ENCODE peak calls at places on chromosomes 2 and 18, in seven cellular contexts. One of them, this sample, is unnamed.

GRCh38 chr2:231357048-231357447 is 38.5 kb upstream of the B3GNT7 start:
- DNase-seq in H1: no peak
- DNase-seq in mesendoderm: no peak
- DNase-seq in H9: no peak
- DNase-seq in mesenchymal stem cell: no peak
- DNase-seq in trophoblast cell: no peak
- DNase-seq in IMR-90: no peak
- DNase-seq in this sample: no peak

GRCh38 chr2:10814571-10815331 is 2.2 kb upstream of the PDIA6 start:
- DNase-seq in IMR-90: no peak
- DNase-seq in trophoblast cell: no peak
- DNase-seq in mesendoderm: peak; percentile 42
- DNase-seq in H9: no peak
- DNase-seq in H1: no peak
- DNase-seq in mesenchymal stem cell: no peak
- DNase-seq in this sample: no peak

GRCh38 chr2:217996345-217996744 is 6.5 kb downstream of the TNS1 start:
- DNase-seq in H9: no peak
- DNase-seq in H1: no peak
- DNase-seq in trophoblast cell: peak; percentile 22
- DNase-seq in mesenchymal stem cell: peak; percentile 82
- DNase-seq in IMR-90: peak; percentile 83
- DNase-seq in mesendoderm: no peak
- DNase-seq in this sample: no peak

GRCh38 chr18:22113144-22113813 is 56.1 kb upstream of the GATA6 start:
- DNase-seq in mesenchymal stem cell: no peak
- DNase-seq in trophoblast cell: no peak
- DNase-seq in IMR-90: no peak
- DNase-seq in mesendoderm: no peak
- DNase-seq in H9: no peak
- DNase-seq in H1: no peak
- DNase-seq in this sample: no peak

GRCh38 chr2:235518317-235519090 is 24.7 kb downstream of the AGAP1 start:
- DNase-seq in IMR-90: no peak
- DNase-seq in mesenchymal stem cell: no peak
- DNase-seq in mesendoderm: no peak
- DNase-seq in H9: no peak
- DNase-seq in H1: no peak
- DNase-seq in trophoblast cell: no peak
- DNase-seq in this sample: no peak

GRCh38 chr2:239983004-239983778 is 42.0 kb downstream of the NDUFA10 start:
- DNase-seq in trophoblast cell: no peak
- DNase-seq in mesenchymal stem cell: no peak
- DNase-seq in H9: no peak
- DNase-seq in mesendoderm: no peak
- DNase-seq in IMR-90: no peak
- DNase-seq in H1: no peak
- DNase-seq in this sample: no peak

GRCh38 chr2:45674035-45674791 is 22.7 kb downstream of the PRKCE start:
- DNase-seq in mesenchymal stem cell: peak; percentile 64
- DNase-seq in H1: no peak
- DNase-seq in IMR-90: peak; percentile 42
- DNase-seq in H9: no peak
- DNase-seq in trophoblast cell: no peak
- DNase-seq in mesendoderm: no peak
- DNase-seq in this sample: no peak

GRCh38 chr2:219810895-219811294 is 183.5 kb downstream of the SLC4A3 start:
- DNase-seq in trophoblast cell: no peak
- DNase-seq in H9: no peak
- DNase-seq in H1: no peak
- DNase-seq in IMR-90: no peak
- DNase-seq in mesendoderm: no peak
- DNase-seq in mesenchymal stem cell: no peak
- DNase-seq in this sample: no peak

GRCh38 chr2:208407667-208408066 is 1.1 kb downstream of the PTH2R start:
- DNase-seq in H9: no peak
- DNase-seq in mesendoderm: peak; percentile 39
- DNase-seq in mesenchymal stem cell: no peak
- DNase-seq in trophoblast cell: peak; percentile 45
- DNase-seq in IMR-90: peak; percentile 2
- DNase-seq in H1: no peak
- DNase-seq in this sample: peak; percentile 5

GRCh38 chr2:189096769-189097447 is 82.7 kb downstream of the COL5A2 start:
- DNase-seq in mesenchymal stem cell: peak; percentile 76
- DNase-seq in H9: no peak
- DNase-seq in IMR-90: peak; percentile 95
- DNase-seq in trophoblast cell: peak; percentile 88
- DNase-seq in H1: no peak
- DNase-seq in mesendoderm: peak; percentile 35
- DNase-seq in this sample: no peak

GRCh38 chr2:222120933-222121332 is 177.9 kb downstream of the PAX3 start:
- DNase-seq in IMR-90: no peak
- DNase-seq in H9: no peak
- DNase-seq in H1: no peak
- DNase-seq in mesenchymal stem cell: no peak
- DNase-seq in trophoblast cell: no peak
- DNase-seq in mesendoderm: no peak
- DNase-seq in this sample: no peak

GRCh38 chr2:62489162-62489561 is 16.8 kb downstream of the TMEM17 start:
- DNase-seq in H1: no peak
- DNase-seq in trophoblast cell: no peak
- DNase-seq in mesenchymal stem cell: no peak
- DNase-seq in IMR-90: peak; percentile 74
- DNase-seq in H9: no peak
- DNase-seq in mesendoderm: no peak
- DNase-seq in this sample: no peak

GRCh38 chr18:60232541-60232940 is 140.0 kb downstream of the MC4R start:
- DNase-seq in mesenchymal stem cell: peak; percentile 51
- DNase-seq in H1: no peak
- DNase-seq in IMR-90: peak; percentile 73
- DNase-seq in mesendoderm: peak; percentile 74
- DNase-seq in trophoblast cell: peak; percentile 87
- DNase-seq in H9: no peak
- DNase-seq in this sample: no peak

GRCh38 chr2:101204400-101205095 is 48.1 kb upstream of the CNOT11 start:
- DNase-seq in H1: no peak
- DNase-seq in mesendoderm: no peak
- DNase-seq in H9: no peak
- DNase-seq in IMR-90: no peak
- DNase-seq in mesenchymal stem cell: peak; percentile 18
- DNase-seq in trophoblast cell: no peak
- DNase-seq in this sample: no peak

GRCh38 chr2:228703099-228703498 is 521.6 kb upstream of the SPHKAP start:
- DNase-seq in mesendoderm: no peak
- DNase-seq in H1: no peak
- DNase-seq in mesenchymal stem cell: no peak
- DNase-seq in H9: no peak
- DNase-seq in IMR-90: no peak
- DNase-seq in trophoblast cell: no peak
- DNase-seq in this sample: no peak

GRCh38 chr2:228699400-228699799 is 517.9 kb upstream of the SPHKAP start:
- DNase-seq in H1: no peak
- DNase-seq in mesendoderm: no peak
- DNase-seq in H9: no peak
- DNase-seq in IMR-90: peak; percentile 6
- DNase-seq in trophoblast cell: no peak
- DNase-seq in mesenchymal stem cell: peak; percentile 30
- DNase-seq in this sample: no peak

GRCh38 chr2:228699888-228700287 is 518.4 kb upstream of the SPHKAP start:
- DNase-seq in mesendoderm: no peak
- DNase-seq in H9: no peak
- DNase-seq in IMR-90: no peak
- DNase-seq in mesenchymal stem cell: no peak
- DNase-seq in H1: no peak
- DNase-seq in trophoblast cell: no peak
- DNase-seq in this sample: no peak

GRCh38 chr2:228700638-228701037 is 519.2 kb upstream of the SPHKAP start:
- DNase-seq in H1: no peak
- DNase-seq in trophoblast cell: no peak
- DNase-seq in mesenchymal stem cell: peak; percentile 82
- DNase-seq in IMR-90: peak; percentile 51
- DNase-seq in H9: no peak
- DNase-seq in mesendoderm: no peak
- DNase-seq in this sample: no peak

DNA sequence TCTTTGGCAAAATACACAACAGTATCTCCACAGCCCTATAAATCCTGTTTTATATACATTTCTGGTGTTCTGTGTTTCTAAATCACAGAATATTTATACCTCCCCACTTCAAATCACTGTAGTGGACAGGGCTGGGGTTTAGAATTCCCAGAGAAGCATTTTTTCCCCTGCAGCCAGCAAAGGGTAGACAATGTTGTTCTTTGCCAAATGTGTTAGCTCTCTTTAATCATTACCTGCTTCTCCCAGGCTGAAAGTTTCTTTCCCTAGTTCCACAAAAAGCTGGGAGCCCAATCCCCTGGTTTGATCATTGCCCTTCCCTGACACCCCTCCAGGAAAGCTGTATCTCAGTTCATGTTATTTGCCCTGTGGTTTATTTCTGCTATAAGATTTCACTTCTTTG is 520.0 kb upstream of the SPHKAP start:
- DNase-seq in mesenchymal stem cell: no peak
- DNase-seq in trophoblast cell: no peak
- DNase-seq in IMR-90: no peak
- DNase-seq in H1: no peak
- DNase-seq in mesendoderm: no peak
- DNase-seq in H9: no peak
- DNase-seq in this sample: no peak
- H2AK5ac ChIP-seq in mesenchymal stem cell: no peak overlapping the region
- H2AK5ac ChIP-seq in trophoblast cell: no peak overlapping the region
- H2AK5ac ChIP-seq in IMR-90: no peak overlapping the region
- H2AK5ac ChIP-seq in H1: no peak overlapping the region
- H2AK5ac ChIP-seq in mesendoderm: no peak overlapping the region
- H2AK5ac ChIP-seq in H9: no peak overlapping the region
- H2AK5ac ChIP-seq in this sample: no peak overlapping the region

DNA sequence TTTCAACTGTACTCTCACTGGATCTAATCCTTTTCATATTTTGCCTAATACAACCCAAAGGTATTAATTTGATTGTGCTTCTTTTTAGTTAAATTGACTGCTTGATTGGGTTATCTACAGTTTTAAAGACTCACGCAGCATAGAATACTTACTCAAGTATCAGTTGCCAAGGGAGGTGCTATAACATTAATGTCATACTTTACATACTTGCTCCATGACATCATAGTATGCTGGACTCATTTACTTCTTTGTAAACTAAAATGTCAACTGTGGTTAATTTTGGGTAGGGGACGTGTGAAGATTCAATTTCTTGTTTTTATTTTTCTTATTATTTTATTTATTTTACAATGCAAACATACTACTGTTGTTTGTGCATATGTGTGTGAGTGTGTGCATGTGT is 716.2 kb upstream of the VRK2 start:
- DNase-seq in mesendoderm: peak; percentile 75
- DNase-seq in IMR-90: no peak
- DNase-seq in H9: no peak
- DNase-seq in trophoblast cell: peak; percentile 34
- DNase-seq in mesenchymal stem cell: peak; percentile 29
- DNase-seq in H1: no peak
- DNase-seq in this sample: no peak
- H2AK5ac ChIP-seq in mesendoderm: no peak overlapping the region
- H2AK5ac ChIP-seq in IMR-90: no peak overlapping the region
- H2AK5ac ChIP-seq in H9: no peak overlapping the region
- H2AK5ac ChIP-seq in trophoblast cell: no peak overlapping the region
- H2AK5ac ChIP-seq in mesenchymal stem cell: no peak overlapping the region
- H2AK5ac ChIP-seq in H1: no peak overlapping the region
- H2AK5ac ChIP-seq in this sample: no peak overlapping the region

DNA sequence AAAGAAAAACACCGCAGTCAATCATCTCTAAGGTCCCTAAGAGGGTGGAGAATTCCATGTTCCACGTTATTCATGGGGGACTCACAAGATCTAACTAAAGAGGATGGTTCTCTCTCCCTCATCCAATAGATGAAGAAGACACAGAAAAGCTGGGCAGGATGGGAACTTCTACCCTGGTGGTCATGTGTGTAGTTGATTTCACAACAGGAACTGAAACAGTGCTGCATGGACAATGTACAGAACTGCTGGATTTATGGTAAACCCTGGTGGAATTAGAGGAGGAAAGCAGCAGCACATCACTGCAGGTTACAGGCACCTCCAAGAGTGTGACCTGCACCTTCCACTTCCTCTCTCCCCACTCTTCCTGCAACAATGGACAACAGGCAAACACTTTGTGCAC is 31.4 kb downstream of the FECH start:
- DNase-seq in trophoblast cell: no peak
- DNase-seq in H1: no peak
- DNase-seq in mesenchymal stem cell: no peak
- DNase-seq in mesendoderm: no peak
- DNase-seq in IMR-90: no peak
- DNase-seq in H9: no peak
- DNase-seq in this sample: no peak
- H2AK5ac ChIP-seq in trophoblast cell: no peak overlapping the region
- H2AK5ac ChIP-seq in H1: no peak overlapping the region
- H2AK5ac ChIP-seq in mesenchymal stem cell: no peak overlapping the region
- H2AK5ac ChIP-seq in mesendoderm: no peak overlapping the region
- H2AK5ac ChIP-seq in IMR-90: no peak overlapping the region
- H2AK5ac ChIP-seq in H9: no peak overlapping the region
- H2AK5ac ChIP-seq in this sample: no peak overlapping the region

GRCh38 chr2:53217250-53217649 is 550.4 kb upstream of the CHAC2 start:
- DNase-seq in H9: no peak
- DNase-seq in mesenchymal stem cell: no peak
- DNase-seq in H1: no peak
- DNase-seq in mesendoderm: no peak
- DNase-seq in IMR-90: no peak
- DNase-seq in trophoblast cell: no peak
- DNase-seq in this sample: no peak

GRCh38 chr2:53216805-53217204 is 550.8 kb upstream of the CHAC2 start:
- DNase-seq in mesendoderm: no peak
- DNase-seq in H9: no peak
- DNase-seq in trophoblast cell: no peak
- DNase-seq in H1: no peak
- DNase-seq in mesenchymal stem cell: no peak
- DNase-seq in IMR-90: no peak
- DNase-seq in this sample: no peak

DNA sequence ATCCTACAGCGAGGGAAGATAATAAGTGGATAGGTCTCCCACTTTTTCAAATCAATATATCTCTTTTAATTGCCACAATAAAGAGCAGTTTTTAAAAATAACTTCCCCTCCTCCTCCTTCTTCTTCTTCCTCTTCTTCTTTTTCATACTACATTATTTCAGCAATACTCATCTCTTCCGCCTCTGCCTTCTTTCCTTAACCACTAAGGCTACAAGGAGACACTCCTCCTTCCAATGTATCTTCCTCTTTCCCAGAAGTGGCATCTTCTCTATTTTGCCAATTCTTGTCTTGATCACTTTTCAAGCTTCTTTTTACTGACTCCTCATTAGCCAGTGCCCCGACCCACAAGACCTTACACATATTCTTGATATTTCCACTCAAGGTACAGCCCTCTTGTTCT is 546.6 kb upstream of the CHAC2 start:
- DNase-seq in IMR-90: no peak
- DNase-seq in mesendoderm: no peak
- DNase-seq in mesenchymal stem cell: no peak
- DNase-seq in trophoblast cell: no peak
- DNase-seq in H1: no peak
- DNase-seq in H9: no peak
- DNase-seq in this sample: no peak
- H2AK5ac ChIP-seq in IMR-90: no peak overlapping the region
- H2AK5ac ChIP-seq in mesendoderm: no peak overlapping the region
- H2AK5ac ChIP-seq in mesenchymal stem cell: no peak overlapping the region
- H2AK5ac ChIP-seq in trophoblast cell: no peak overlapping the region
- H2AK5ac ChIP-seq in H1: no peak overlapping the region
- H2AK5ac ChIP-seq in H9: no peak overlapping the region
- H2AK5ac ChIP-seq in this sample: no peak overlapping the region

GRCh38 chr2:170878061-170878460 is 51.0 kb upstream of the GORASP2 start:
- DNase-seq in H9: no peak
- DNase-seq in mesendoderm: no peak
- DNase-seq in H1: no peak
- DNase-seq in trophoblast cell: peak; percentile 83
- DNase-seq in mesenchymal stem cell: no peak
- DNase-seq in IMR-90: peak; percentile 39
- DNase-seq in this sample: no peak
- H2AK5ac ChIP-seq in H9: no peak overlapping the region
- H2AK5ac ChIP-seq in mesendoderm: no peak overlapping the region
- H2AK5ac ChIP-seq in H1: no peak overlapping the region
- H2AK5ac ChIP-seq in trophoblast cell: no peak overlapping the region
- H2AK5ac ChIP-seq in mesenchymal stem cell: no peak overlapping the region
- H2AK5ac ChIP-seq in IMR-90: no peak overlapping the region
- H2AK5ac ChIP-seq in this sample: no peak overlapping the region

This sample was measured in neuronal stem cell.